ENCODE peak calls at places on chromosomes 5 and 9, in five cellular contexts. Y is H9, L is neuronal stem cell, Q is H1, O is mesenchymal stem cell. X is an unnamed sample.

GRCh38 chr9:126667190-126668055 is 53.7 kb downstream of the LMX1B start:
- DNase-seq in Y (no peak), L (no peak), Q (no peak), O (no peak), X (no peak)

GRCh38 chr9:122386316-122386872 is 15.6 kb downstream of the PTGS1 start:
- DNase-seq in Y (no peak), L (no peak), Q (peak; percentile 22), O (no peak), X (no peak)

GRCh38 chr5:101390317-101390908 is 487.3 kb upstream of the ST8SIA4 start:
- DNase-seq in Y (peak; percentile 31), L (peak; percentile 62), Q (no peak), O (peak; percentile 67), X (peak; percentile 92)

GRCh38 chr5:17190242-17190778 is 27.1 kb upstream of the BASP1 start:
- DNase-seq in Y (no peak), L (peak; percentile 61), Q (no peak), O (peak; percentile 88), X (peak; percentile 84)

GRCh38 chr9:1366300-1366699 is 316.1 kb downstream of the DMRT2 start:
- DNase-seq in Y (no peak), L (no peak), Q (no peak), O (no peak), X (no peak)

GRCh38 chr9:83472221-83472665 is 66.0 kb downstream of the FRMD3 start:
- DNase-seq in Y (no peak), L (no peak), Q (no peak), O (no peak), X (peak; percentile 65)

GRCh38 chr5:167244583-167244982 is 1046.9 kb upstream of the WWC1 start:
- DNase-seq in Y (peak; percentile 63), L (peak; percentile 61), Q (peak; percentile 65), O (peak; percentile 38), X (no peak)

GRCh38 chr9:87428659-87429058 is 69.0 kb upstream of the DAPK1 start:
- DNase-seq in Y (no peak), L (no peak), Q (no peak), O (no peak), X (peak; percentile 57)

GRCh38 chr5:124806857-124807196 is 60.4 kb upstream of the ZNF608 start:
- DNase-seq in Y (no peak), L (no peak), Q (no peak), O (no peak), X (no peak)

GRCh38 chr9:121561385-121562222 is 62.0 kb upstream of the GGTA1 start:
- DNase-seq in Y (no peak), L (no peak), Q (no peak), O (peak; percentile 42), X (peak; percentile 68)

GRCh38 chr9:121650220-121651013 is 1.0 kb upstream of the DAB2IP start:
- DNase-seq in Y (peak; percentile 92), L (peak; percentile 79), Q (peak; percentile 93), O (peak; percentile 69), X (no peak)

GRCh38 chr5:159902444-159903121 is 13.7 kb upstream of the ADRA1B start:
- DNase-seq in Y (no peak), L (no peak), Q (no peak), O (peak; percentile 75), X (no peak)

GRCh38 chr5:28648108-28648507 is 1609.7 kb upstream of the CDH9 start:
- DNase-seq in Y (no peak), L (no peak), Q (no peak), O (no peak), X (peak; percentile 18)

GRCh38 chr5:117504245-117504644 is 929.6 kb upstream of the SEMA6A start:
- DNase-seq in Y (no peak), L (no peak), Q (no peak), O (peak; percentile 70), X (no peak)

GRCh38 chr5:121189569-121190305 is 661.9 kb upstream of the FTMT start:
- DNase-seq in Y (no peak), L (no peak), Q (no peak), O (peak; percentile 79), X (peak; percentile 18)

GRCh38 chr5:95060100-95060499 is 224.8 kb downstream of the MCTP1 start:
- DNase-seq in Y (no peak), L (no peak), Q (no peak), O (no peak), X (no peak)

GRCh38 chr5:34055671-34056070 is 12.7 kb upstream of the C1QTNF3 start:
- DNase-seq in Y (no peak), L (no peak), Q (no peak), O (no peak), X (no peak)

GRCh38 chr5:9046756-9047481 is 499.0 kb downstream of the SEMA5A start:
- DNase-seq in Y (no peak), L (no peak), Q (no peak), O (peak; percentile 98), X (peak; percentile 10)

GRCh38 chr5:150615141-150615699 is 25.2 kb upstream of the SYNPO start:
- DNase-seq in Y (no peak), L (no peak), Q (no peak), O (no peak), X (no peak)

GRCh38 chr9:121954477-121955175 is 138.5 kb downstream of the TTLL11 start:
- DNase-seq in Y (no peak), L (no peak), Q (no peak), O (peak; percentile 76), X (no peak)

GRCh38 chr5:112372543-112372942 is 46.5 kb downstream of the EPB41L4A start:
- DNase-seq in Y (no peak), L (no peak), Q (no peak), O (no peak), X (peak; percentile 32)

GRCh38 chr9:37342493-37342892 is 80.0 kb upstream of the GRHPR start:
- DNase-seq in Y (no peak), L (no peak), Q (no peak), O (no peak), X (no peak)

GRCh38 chr9:72839140-72839539 is 113.7 kb downstream of the ALDH1A1 start:
- DNase-seq in Y (no peak), L (no peak), Q (no peak), O (peak; percentile 8), X (no peak)

GRCh38 chr5:176157656-176158055 is 80.6 kb upstream of the SIMC1 start:
- DNase-seq in Y (no peak), L (no peak), Q (no peak), O (no peak), X (no peak)

GRCh38 chr5:137142371-137143243 is 356.5 kb downstream of the SPOCK1 start:
- DNase-seq in Y (no peak), L (no peak), Q (no peak), O (peak; percentile 91), X (no peak)

GRCh38 chr9:129981180-129981907 is 61.6 kb downstream of the FNBP1 start:
- DNase-seq in Y (no peak), L (no peak), Q (no peak), O (peak; percentile 32), X (peak; percentile 92)

GRCh38 chr9:21872696-21873095 is 70.3 kb downstream of the MTAP start:
- DNase-seq in Y (no peak), L (no peak), Q (no peak), O (no peak), X (no peak)

GRCh38 chr5:56177134-56177533 is 56.0 kb downstream of the ANKRD55 start:
- DNase-seq in Y (no peak), L (no peak), Q (no peak), O (no peak), X (no peak)

DNA sequence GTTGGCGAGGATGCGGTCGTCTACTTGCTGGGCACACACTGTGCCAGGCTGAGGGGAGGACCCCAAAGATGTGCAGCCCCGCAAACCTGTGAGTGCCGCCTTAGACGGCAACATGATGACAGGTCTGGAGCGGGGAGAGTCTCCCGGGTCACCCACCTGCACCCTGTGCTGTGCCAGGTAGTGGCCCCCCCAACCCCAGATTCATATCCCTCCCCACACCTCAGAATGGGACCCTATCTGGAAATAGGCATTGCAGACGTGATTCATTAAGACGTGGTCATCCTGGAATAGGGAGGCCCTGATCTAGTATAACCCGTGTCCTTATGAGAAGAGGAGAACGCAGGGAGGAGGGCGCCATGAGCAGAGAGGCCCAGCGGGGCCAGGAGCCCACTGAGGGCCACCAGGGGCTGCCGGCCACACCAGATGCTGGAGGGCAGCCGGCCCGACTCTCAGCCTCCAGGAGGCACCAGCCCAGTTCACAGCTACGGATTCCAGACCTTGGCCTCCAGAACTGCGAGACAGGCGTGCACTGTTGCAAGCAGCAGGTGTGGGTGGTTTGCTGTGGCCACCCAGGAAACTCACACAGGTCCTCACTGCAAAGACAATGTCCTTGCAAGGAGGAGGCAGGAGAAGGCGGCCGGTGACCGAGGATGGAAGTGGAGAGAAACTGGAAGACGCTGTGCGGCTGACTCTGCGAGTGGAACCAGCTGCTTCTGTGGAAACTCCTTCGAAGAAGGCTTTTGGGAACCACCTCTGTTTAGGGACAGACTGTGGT is 131.9 kb upstream of the LPCAT1 start:
- DNase-seq in Y (peak; percentile 27), L (no peak), Q (no peak), O (no peak), X (no peak)
- H3K27me3 ChIP-seq in Y (no peaks in the 10 kb centered on the region), L (peaks cover 63% of the 10 kb centered on the region), Q (peaks cover 17% of the 10 kb centered on the region), O (peaks cover 55% of the 10 kb centered on the region), X (peaks cover 4% of the 10 kb centered on the region)

DNA sequence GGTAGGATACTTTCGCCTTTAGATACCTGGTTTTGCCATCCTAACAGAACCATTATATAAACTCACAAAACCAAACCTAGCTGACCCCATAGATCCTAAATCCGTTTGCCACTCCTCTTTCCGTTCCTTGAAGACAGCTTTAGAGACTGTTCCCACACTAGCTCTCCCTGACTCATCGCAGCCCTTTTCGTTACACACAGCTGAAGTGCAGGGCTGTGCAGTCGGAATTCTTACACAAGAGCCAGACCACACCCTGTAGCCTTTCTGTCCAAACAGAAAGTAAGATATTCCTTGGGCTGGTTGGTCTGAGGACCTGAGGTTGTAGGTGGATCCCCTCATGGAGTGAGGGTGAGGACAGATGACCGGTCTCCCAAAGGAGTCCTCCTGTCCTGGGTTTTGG is 56.7 kb upstream of the NAA35 start:
- DNase-seq in Y (no peak), L (no peak), Q (no peak), O (peak; percentile 45), X (no peak)
- H2BK12ac ChIP-seq in Y (no peak overlapping the region), L (no peak overlapping the region), Q (no peak overlapping the region), O (no peak overlapping the region), X (no peak overlapping the region)

DNA sequence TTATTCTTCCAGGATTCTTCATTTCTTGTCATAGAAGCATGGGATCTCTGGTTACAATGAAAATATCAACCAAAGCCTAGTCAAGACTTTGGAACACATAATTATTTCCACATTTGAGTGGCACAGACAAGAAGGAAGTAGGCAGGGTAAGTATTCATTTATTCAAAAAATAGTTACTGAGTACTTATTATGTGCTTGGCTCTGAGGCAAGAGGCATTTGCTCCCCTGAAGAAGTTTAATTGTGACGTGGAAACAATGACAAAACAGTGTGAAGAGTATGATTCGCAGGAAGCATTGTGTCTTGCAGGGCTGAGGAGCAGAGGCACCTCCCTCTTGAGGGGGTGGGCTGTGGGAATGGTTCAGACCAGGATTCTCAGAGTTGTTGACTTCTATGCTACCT is 45.0 kb upstream of the TNFSF15 start:
- DNase-seq in Y (no peak), L (no peak), Q (no peak), O (peak; percentile 15), X (no peak)
- H3K4me2 ChIP-seq in Y (no peak overlapping the region), L (no peak overlapping the region), Q (no peak overlapping the region), O (no peak overlapping the region), X (no peak overlapping the region)

GRCh38 chr5:57215629-57216195 is 41.9 kb downstream of the GPBP1 start:
- DNase-seq in Y (no peak), L (no peak), Q (no peak), O (peak; percentile 56), X (no peak)

GRCh38 chr5:57219386-57219785 is 45.5 kb downstream of the GPBP1 start:
- DNase-seq in Y (no peak), L (no peak), Q (no peak), O (no peak), X (no peak)

GRCh38 chr5:57211039-57211438 is 37.2 kb downstream of the GPBP1 start:
- DNase-seq in Y (no peak), L (no peak), Q (peak; percentile 36), O (no peak), X (no peak)

GRCh38 chr5:57221049-57221568 is 47.2 kb downstream of the GPBP1 start:
- DNase-seq in Y (no peak), L (peak; percentile 59), Q (no peak), O (peak; percentile 75), X (peak; percentile 59)

GRCh38 chr5:57216714-57217113 is 42.9 kb downstream of the GPBP1 start:
- DNase-seq in Y (no peak), L (no peak), Q (no peak), O (peak; percentile 51), X (peak; percentile 53)
- H3K27me3 ChIP-seq in Y (no peaks in the 10 kb centered on the region), L (no peaks in the 10 kb centered on the region), Q (no peaks in the 10 kb centered on the region), O (no peaks in the 10 kb centered on the region), X (no peaks in the 10 kb centered on the region)